ENCODE peak calls at places on chromosome 7, in five cellular contexts. H is HCT116, A is tibial nerve, U is GM23338, N is endothelial cell. R is an unnamed sample.
A peak's percentile ranks its signal among the peaks of the same experiment; 100 is the strongest.

GRCh38 chr7:106625678-106626301 is 35.2 kb downstream of the CCDC71L start:
- DNase-seq in H (no peak), A (no peak), U (no peak), N (no peak), R (no peak)

GRCh38 chr7:5451391-5451790 is 27.8 kb upstream of the TNRC18 start:
- DNase-seq in H (no peak), A (no peak), U (no peak), N (no peak), R (no peak)

GRCh38 chr7:122588621-122589020 is 110.3 kb downstream of the RNF133 start:
- DNase-seq in H (no peak), A (no peak), U (no peak), N (no peak), R (no peak)

GRCh38 chr7:35694161-35694783 is 663 bp downstream of the HERPUD2 start:
- DNase-seq in H (no peak), A (no peak), U (no peak), N (no peak), R (peak; percentile 45)

GRCh38 chr7:128091106-128091505 is 59.9 kb upstream of the LRRC4 start:
- DNase-seq in H (no peak), A (no peak), U (no peak), N (no peak), R (no peak)

GRCh38 chr7:55092186-55092976 is 73.6 kb downstream of the EGFR start:
- DNase-seq in H (no peak), A (no peak), U (no peak), N (no peak), R (no peak)

GRCh38 chr7:150722403-150723065 is 6.1 kb downstream of the GIMAP1 start:
- DNase-seq in H (no peak), A (no peak), U (no peak), N (no peak), R (no peak)

GRCh38 chr7:22001345-22002004 is 55.8 kb upstream of the CDCA7L start:
- DNase-seq in H (peak; percentile 36), A (peak; percentile 62), U (peak; percentile 73), N (peak; percentile 56), R (peak; percentile 72)

GRCh38 chr7:74101061-74101681 is 17.6 kb downstream of the LIMK1 start:
- DNase-seq in H (no peak), A (no peak), U (no peak), N (no peak), R (peak; percentile 87)

GRCh38 chr7:153413540-153414287 is 638.5 kb upstream of the DPP6 start:
- DNase-seq in H (no peak), A (no peak), U (no peak), N (no peak), R (no peak)

GRCh38 chr7:149879271-149879711 is 5.5 kb downstream of the ATP6V0E2 start:
- DNase-seq in H (no peak), A (no peak), U (no peak), N (no peak), R (no peak)

GRCh38 chr7:114663502-114663901 is 248.9 kb downstream of the FOXP2 start:
- DNase-seq in H (peak; percentile 46), A (no peak), U (peak; percentile 44), N (no peak), R (no peak)

GRCh38 chr7:23044581-23044980 is 30.7 kb upstream of the HYCC1 start:
- DNase-seq in H (no peak), A (no peak), U (no peak), N (no peak), R (no peak)

GRCh38 chr7:24817339-24817738 is 60.1 kb upstream of the GSDME start:
- DNase-seq in H (no peak), A (no peak), U (no peak), N (no peak), R (no peak)

GRCh38 chr7:155373359-155374273 is 75.9 kb downstream of the INSIG1 start:
- DNase-seq in H (no peak), A (no peak), U (peak; percentile 71), N (peak; percentile 23), R (no peak)
- TF ChIP-seq CTCF in H (no peak), A (no peak), U (no peak), N (no peak), R (no peak)

GRCh38 chr7:8200717-8201116 is 61.2 kb downstream of the ICA1 start:
- DNase-seq in H (no peak), A (no peak), U (no peak), N (no peak), R (no peak)

GRCh38 chr7:8204674-8205377 is 57.1 kb downstream of the ICA1 start:
- DNase-seq in H (no peak), A (no peak), U (no peak), N (no peak), R (no peak)

GRCh38 chr7:8197994-8198698 is 63.8 kb downstream of the ICA1 start:
- DNase-seq in H (no peak), A (no peak), U (no peak), N (no peak), R (no peak)

GRCh38 chr7:8205572-8205971 is 56.4 kb downstream of the ICA1 start:
- DNase-seq in H (no peak), A (no peak), U (no peak), N (no peak), R (no peak)

DNA sequence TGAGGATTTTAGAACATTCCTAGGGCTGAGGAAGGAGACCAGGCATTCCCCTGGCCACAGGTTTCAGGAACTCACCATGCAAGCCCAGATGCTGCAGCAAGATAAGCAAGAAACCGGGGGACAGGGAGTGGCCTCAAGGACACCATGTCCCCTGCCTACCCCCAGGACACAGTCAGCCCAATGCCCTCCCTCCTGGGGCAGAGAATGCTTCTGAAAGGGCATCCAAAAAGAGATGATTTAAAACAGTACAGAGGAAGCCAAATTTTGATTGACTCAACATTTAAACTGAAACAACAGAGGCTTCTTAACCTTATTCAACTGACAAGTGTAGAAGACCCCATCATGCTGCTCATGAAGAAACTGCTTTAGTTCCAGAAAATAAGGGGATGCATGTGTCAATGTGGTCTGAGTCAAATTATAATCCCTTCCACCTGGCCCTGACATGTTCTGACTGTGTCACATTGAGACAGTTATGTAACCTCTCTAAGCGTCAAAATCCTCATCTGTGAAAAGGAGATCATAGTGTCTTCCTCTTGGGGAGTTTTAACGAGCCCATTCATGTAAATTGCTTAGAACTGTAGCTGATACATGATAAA is 60.0 kb downstream of the ICA1 start:
- DNase-seq in H (no peak), A (no peak), U (no peak), N (peak; percentile 7), R (no peak)
- TF ChIP-seq CTCF in H (no peak), A (no peak), U (no peak), N (no peak), R (no peak)

DNA sequence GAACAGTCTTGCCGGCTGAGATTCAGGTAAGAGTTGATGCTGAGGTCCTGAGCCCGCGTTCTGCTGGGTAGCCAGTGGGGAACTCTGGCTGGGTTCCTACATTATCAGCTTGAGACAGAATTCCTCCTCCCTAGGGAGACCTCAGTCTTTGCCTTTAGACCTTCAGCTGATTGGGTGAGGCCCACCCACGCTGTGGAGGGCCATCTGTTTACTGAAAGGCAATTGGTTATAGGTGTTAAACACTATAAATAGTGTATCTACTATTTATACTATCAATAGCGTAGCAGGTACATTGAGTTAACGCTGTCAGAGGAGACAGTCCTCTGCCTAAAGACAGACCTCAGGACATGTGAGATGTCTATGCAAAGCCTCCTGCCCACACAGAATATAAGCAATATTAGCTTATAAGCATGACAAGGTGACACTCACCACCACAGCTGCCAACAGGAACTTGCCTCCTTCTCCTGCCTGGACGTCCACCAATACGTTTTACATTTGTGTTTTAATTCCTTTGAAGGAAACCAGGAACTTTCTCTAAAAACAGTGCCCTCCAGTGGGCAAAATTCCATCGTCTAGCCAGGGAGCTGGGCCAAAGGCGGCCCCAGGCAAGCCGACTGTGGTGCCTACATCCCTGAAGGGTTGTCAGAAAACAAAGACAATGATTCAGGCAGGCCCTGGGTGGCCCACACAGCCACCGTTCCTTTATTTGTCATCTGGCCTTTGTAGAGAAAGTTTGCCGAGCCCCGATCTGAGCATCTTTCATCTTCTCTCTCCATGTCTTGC is 58.8 kb downstream of the INSIG1 start:
- DNase-seq in H (peak; percentile 31), A (no peak), U (peak; percentile 76), N (peak; percentile 57), R (no peak)
- TF ChIP-seq CTCF in H (peak; percentile 66), A (peak; percentile 5), U (peak; percentile 58), N (peak; percentile 45), R (no peak)

DNA sequence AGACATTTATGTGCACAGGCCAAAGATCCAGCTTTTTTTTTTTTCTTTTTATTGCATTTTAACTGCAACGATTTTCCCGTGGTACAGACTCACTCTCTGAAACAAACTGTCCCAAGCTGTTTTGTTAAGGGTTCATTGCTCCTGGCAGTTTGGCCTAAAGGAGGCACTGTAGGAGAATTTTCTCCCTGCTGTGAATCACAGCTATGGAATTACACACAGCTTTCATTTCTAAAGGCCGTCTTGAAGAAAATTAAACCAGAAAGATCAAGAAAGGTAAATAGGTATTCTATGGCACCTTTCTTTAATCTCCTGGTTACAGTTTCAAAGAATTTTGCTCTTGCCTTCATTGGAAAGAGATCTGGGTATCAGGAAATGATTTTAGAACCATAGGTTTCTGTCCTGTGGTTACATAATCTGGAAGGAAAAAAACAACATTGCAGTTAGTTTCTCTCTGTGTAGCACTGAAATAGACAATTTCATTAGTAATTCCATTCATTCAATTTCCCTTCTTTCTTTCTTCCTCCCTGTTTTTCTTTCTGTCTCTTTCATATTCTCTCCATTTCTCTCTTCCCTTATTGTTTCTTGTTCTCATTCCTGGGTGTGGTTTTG is 51.2 kb downstream of the PDK4 start:
- DNase-seq in H (peak; percentile 47), A (peak; percentile 72), U (peak; percentile 62), N (peak; percentile 40), R (no peak)
- TF ChIP-seq CTCF in H (peak; percentile 61), A (peak; percentile 63), U (peak; percentile 69), N (peak; percentile 17), R (peak; percentile 27)

GRCh38 chr7:57425239-57425944 is 24.6 kb upstream of the ZNF716 start:
- DNase-seq in H (no peak), A (no peak), U (no peak), N (no peak), R (no peak)

GRCh38 chr7:57427146-57427545 is 22.8 kb upstream of the ZNF716 start:
- DNase-seq in H (no peak), A (no peak), U (no peak), N (no peak), R (no peak)

GRCh38 chr7:57424515-57425238 is 25.3 kb upstream of the ZNF716 start:
- DNase-seq in H (no peak), A (no peak), U (no peak), N (no peak), R (no peak)

GRCh38 chr7:57426629-57427003 is 23.4 kb upstream of the ZNF716 start:
- DNase-seq in H (no peak), A (no peak), U (no peak), N (no peak), R (no peak)

GRCh38 chr7:57425969-57426628 is 23.9 kb upstream of the ZNF716 start:
- DNase-seq in H (no peak), A (no peak), U (no peak), N (no peak), R (no peak)
- TF ChIP-seq CTCF in H (no peak), A (no peak), U (no peak), N (peak; percentile 42), R (peak; percentile 31)

GRCh38 chr7:113301141-113301540 is 182.8 kb upstream of the SMIM30 start:
- DNase-seq in H (no peak), A (no peak), U (no peak), N (no peak), R (no peak)
- TF ChIP-seq CTCF in H (no peak), A (no peak), U (no peak), N (no peak), R (no peak)